ENCODE peak calls at places on chromosome 19, in four cellular contexts. D is mesendoderm, Y is H9, L is H1. G is an unnamed sample.

GRCh38 chr19:893775-894090 is 449 bp downstream of the RNU6-9 start:
- DNase-seq in Y (no peak), D (no peak), L (no peak), G (no peak)

GRCh38 chr19:29105629-29106352 is 107.2 kb downstream of the UQCRFS1 start:
- DNase-seq in Y (peak), D (peak), L (no peak), G (no peak)

GRCh38 chr19:52689804-52690394 is 44.9 kb downstream of the ZNF611 start:
- DNase-seq in D (peak), Y (peak), L (peak), G (no peak)

GRCh38 chr19:30280018-30280417 is 92.2 kb upstream of the ZNF536 start:
- DNase-seq in L (no peak), Y (no peak), D (no peak), G (no peak)

GRCh38 chr19:30117636-30118145 is 175.7 kb downstream of the URI1 start:
- DNase-seq in Y (no peak), D (no peak), L (no peak), G (no peak)

GRCh38 chr19:32676186-32676894 is 692 bp downstream of the RGS9BP start:
- DNase-seq in L (peak), Y (peak), D (peak), G (no peak)

GRCh38 chr19:6536138-6536671 is 5.4 kb downstream of the TNFSF9 start:
- DNase-seq in D (peak), L (peak), Y (peak), G (no peak)

GRCh38 chr19:32966750-32967149 is 5.0 kb downstream of the CEP89 start:
- DNase-seq in Y (no peak), L (no peak), D (no peak), G (no peak)

GRCh38 chr19:53927745-53928144 is 18.7 kb downstream of the CACNG7 start:
- DNase-seq in D (peak), L (peak), Y (peak), G (peak)

GRCh38 chr19:28468701-28469459 is 744.1 kb downstream of the UQCRFS1 start:
- DNase-seq in L (no peak), D (peak), Y (peak), G (no peak)

GRCh38 chr19:392375-392970 is 16.5 kb downstream of the C2CD4C start:
- DNase-seq in L (no peak), D (no peak), Y (no peak), G (no peak)

GRCh38 chr19:38278751-38279150 is 14.4 kb downstream of the SPINT2 start:
- DNase-seq in L (no peak), Y (no peak), D (no peak), G (no peak)

GRCh38 chr19:46428278-46429141 is at the start of gene PNMA8C:
- DNase-seq in Y (peak), D (peak), L (peak), G (peak)

GRCh38 chr19:33186835-33187540 is 7.1 kb upstream of the LRP3 start:
- DNase-seq in L (no peak), Y (no peak), D (no peak), G (no peak)

GRCh38 chr19:35144600-35145436 is 1.8 kb downstream of the FXYD7 start:
- DNase-seq in D (peak), L (peak), Y (peak), G (no peak)

GRCh38 chr19:1884291-1884718 is 991 bp downstream of the ABHD17A start:
- DNase-seq in L (no peak), D (no peak), Y (no peak), G (no peak)

GRCh38 chr19:38868551-38868950 is 9.5 kb downstream of the RINL start:
- DNase-seq in Y (no peak), L (no peak), D (peak), G (no peak)

GRCh38 chr19:49689133-49690072 is at the start of gene ADM5:
- DNase-seq in D (peak), L (peak), Y (peak), G (no peak)

GRCh38 chr19:289651-290538 is 1.3 kb downstream of the PLPP2 start:
- DNase-seq in L (peak), Y (peak), D (peak), G (peak)

GRCh38 chr19:39046037-39046821 is 13.9 kb upstream of the FBXO27 start:
- DNase-seq in L (no peak), D (peak), Y (no peak), G (no peak)

GRCh38 chr19:33345163-33345562 is 28.3 kb upstream of the CEBPG start:
- DNase-seq in L (no peak), D (no peak), Y (no peak), G (no peak)

GRCh38 chr19:36051236-36051635 is 2.8 kb downstream of the THAP8 start:
- DNase-seq in Y (peak), L (peak), D (peak), G (no peak)

GRCh38 chr19:38193445-38193844 is 30.6 kb downstream of the DPF1 start:
- DNase-seq in L (no peak), D (no peak), Y (no peak), G (no peak)

GRCh38 chr19:3366104-3366760 is at the start of gene NFIC:
- DNase-seq in L (no peak), Y (peak), D (peak), G (peak)

GRCh38 chr19:30317403-30317802 is 54.8 kb upstream of the ZNF536 start:
- DNase-seq in Y (peak), L (no peak), D (no peak), G (no peak)

GRCh38 chr19:49565261-49565660 is 15.1 kb downstream of the NOSIP start:
- DNase-seq in Y (no peak), L (no peak), D (no peak), G (no peak)

GRCh38 chr19:50025794-50026549 is at the start of gene ZNF473:
- DNase-seq in L (peak), Y (peak), D (peak), G (peak)

GRCh38 chr19:1237754-1238372 is at the start of gene CBARP:
- DNase-seq in Y (no peak), L (peak), D (no peak), G (no peak)

GRCh38 chr19:7888145-7888825 is at the start of gene LRRC8E:
- DNase-seq in D (peak), Y (peak), L (peak), G (peak)

GRCh38 chr19:35142531-35143230 is 374 bp upstream of the FXYD7 start:
- DNase-seq in Y (peak), D (peak), L (peak), G (no peak)

GRCh38 chr19:45462174-45462573 is 5.6 kb upstream of the FOSB start:
- DNase-seq in D (no peak), L (no peak), Y (no peak), G (no peak)

GRCh38 chr19:45395524-45396388 is 9.1 kb downstream of the PPP1R13L start:
- DNase-seq in L (peak), Y (peak), D (peak), G (no peak)

GRCh38 chr19:42129399-42130253 is 2.6 kb downstream of the POU2F2 start:
- DNase-seq in Y (no peak), D (no peak), L (no peak), G (peak)

GRCh38 chr19:18746393-18747167 is 44.5 kb downstream of the COMP start:
- DNase-seq in L (no peak), Y (peak), D (peak), G (no peak)

GRCh38 chr19:51469629-51470028 is 8.7 kb upstream of the CEACAM18 start:
- DNase-seq in L (no peak), Y (no peak), D (no peak), G (no peak)

GRCh38 chr19:41615207-41615606 is 11.7 kb downstream of the CEACAM4 start:
- DNase-seq in D (no peak), Y (no peak), L (no peak), G (no peak)

GRCh38 chr19:35045667-35046300 is 4.3 kb downstream of the HPN start:
- DNase-seq in D (peak), L (no peak), Y (peak), G (peak)

GRCh38 chr19:40908981-40909380 is 26.9 kb upstream of the CYP2A7 start:
- DNase-seq in Y (no peak), L (no peak), D (no peak), G (no peak)

GRCh38 chr19:49790866-49791265 is 22.2 kb downstream of the FUZ start:
- DNase-seq in Y (no peak), D (no peak), L (no peak), G (peak)

GRCh38 chr19:40590464-40591265 is 10.5 kb upstream of the LTBP4 start:
- DNase-seq in Y (no peak), D (no peak), L (no peak), G (no peak)

GRCh38 chr19:47506459-47506858 is 8.4 kb downstream of the NAPA start:
- DNase-seq in L (no peak), D (no peak), Y (no peak), G (no peak)
- H3K27ac ChIP-seq in L (no peak), D (no peak), Y (no peak), G (no peak)

DNA sequence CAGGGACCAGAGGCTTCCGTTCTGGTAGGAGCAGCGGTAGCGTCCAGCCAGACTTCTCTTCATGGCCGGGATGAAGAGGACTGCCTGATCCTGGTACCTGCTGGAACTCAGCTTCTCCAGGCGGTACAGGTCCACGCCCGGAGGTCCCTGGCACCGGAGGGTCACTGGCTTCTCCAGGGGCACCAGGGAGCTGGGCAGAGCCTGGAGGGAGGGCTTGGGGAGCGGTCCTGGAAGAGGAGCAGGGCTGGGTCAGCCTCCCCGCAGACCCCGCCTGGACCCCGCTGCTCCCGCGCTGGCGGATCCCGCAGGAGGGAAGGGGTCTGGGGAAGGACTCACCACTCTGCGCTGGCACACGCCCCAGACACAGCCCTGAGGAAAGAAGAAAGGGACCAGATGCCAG is 5.9 kb downstream of the GP6 start:
- DNase-seq in D (no peak), Y (no peak), L (no peak), G (no peak)
- H4K5ac ChIP-seq in D (no peak), Y (no peak), L (no peak), G (no peak)

GRCh38 chr19:11203194-11204075 is 6.1 kb upstream of the KANK2 start:
- DNase-seq in L (peak), D (peak), Y (peak), G (peak)
- H3K27ac ChIP-seq in L (no peak), D (no peak), Y (no peak), G (peak)

DNA sequence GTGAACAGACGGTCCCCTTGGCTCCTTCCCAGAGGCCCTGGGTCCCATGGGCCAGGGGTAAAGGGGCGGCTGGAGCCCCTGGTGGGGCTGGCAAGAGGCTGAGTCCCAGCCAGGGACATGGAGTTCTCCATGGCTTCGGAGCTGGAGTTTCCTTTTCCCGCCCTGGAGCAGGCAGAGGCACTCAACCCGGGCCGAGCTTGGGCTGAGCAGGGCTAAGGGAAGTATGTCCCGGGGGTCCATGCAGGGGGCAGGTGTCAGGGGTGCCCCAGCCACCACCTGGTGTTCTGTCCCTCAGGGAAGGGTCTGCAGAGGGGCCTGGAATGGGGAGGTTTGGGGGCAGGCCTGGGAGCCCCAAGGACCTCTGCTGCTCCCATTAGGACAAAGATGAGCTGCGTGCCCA is 54.0 kb upstream of the TPM4 start:
- DNase-seq in Y (peak), L (no peak), D (no peak), G (no peak)
- H4K5ac ChIP-seq in Y (no peak), L (no peak), D (no peak), G (no peak)

GRCh38 chr19:17078920-17079709 is 3.5 kb downstream of the MYO9B start:
- DNase-seq in D (peak), Y (no peak), L (no peak), G (peak)

GRCh38 chr19:17078038-17078919 is 2.7 kb downstream of the MYO9B start:
- DNase-seq in L (no peak), Y (no peak), D (peak), G (no peak)

GRCh38 chr19:17079710-17080440 is 4.3 kb downstream of the MYO9B start:
- DNase-seq in D (no peak), Y (no peak), L (no peak), G (peak)

GRCh38 chr19:17081672-17082630 is 6.4 kb downstream of the MYO9B start:
- DNase-seq in D (peak), Y (no peak), L (no peak), G (no peak)

GRCh38 chr19:17080441-17080803 is 4.8 kb downstream of the MYO9B start:
- DNase-seq in Y (no peak), L (no peak), D (no peak), G (no peak)
- H3K27ac ChIP-seq in Y (no peak), L (no peak), D (no peak), G (peak)

DNA sequence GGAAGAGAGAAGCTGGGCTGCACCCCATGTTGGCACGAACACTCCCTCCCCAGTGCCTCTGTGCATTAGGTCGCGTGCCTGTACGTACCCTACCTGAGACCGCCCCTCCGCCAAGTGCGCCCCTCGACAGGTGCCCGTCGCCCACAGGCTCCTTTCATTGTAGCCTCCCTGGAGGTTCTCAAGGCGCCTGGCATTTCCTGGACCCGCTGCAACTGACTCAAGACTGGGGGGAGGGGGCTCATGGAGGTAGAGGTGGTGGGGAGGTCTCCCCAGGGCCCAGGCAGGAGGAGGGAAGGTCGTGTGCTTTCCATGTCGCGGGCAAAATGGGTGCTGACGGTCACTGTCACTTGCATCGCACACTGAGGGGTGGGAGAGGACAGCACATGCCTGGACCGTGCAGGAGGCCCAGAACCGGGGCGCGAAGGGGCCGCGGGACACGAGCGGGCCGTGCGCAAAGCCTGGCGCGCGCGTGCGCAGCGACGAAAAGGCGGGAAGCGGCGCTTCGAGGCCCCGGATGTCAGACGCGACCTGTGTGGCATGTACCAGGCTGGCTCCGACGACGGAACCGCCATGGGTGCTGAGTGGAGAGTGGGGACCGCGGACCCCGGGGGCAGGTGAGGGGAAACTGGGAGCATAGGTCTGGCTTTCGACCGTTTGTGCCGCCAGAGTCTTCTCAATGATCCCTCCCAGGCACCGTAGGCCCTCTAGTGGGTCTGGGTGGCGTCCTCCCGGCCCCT is 16.5 kb downstream of the NFIX start:
- DNase-seq in D (peak), Y (peak), L (peak), G (no peak)
- H4K5ac ChIP-seq in D (no peak), Y (no peak), L (no peak), G (no peak)

DNA sequence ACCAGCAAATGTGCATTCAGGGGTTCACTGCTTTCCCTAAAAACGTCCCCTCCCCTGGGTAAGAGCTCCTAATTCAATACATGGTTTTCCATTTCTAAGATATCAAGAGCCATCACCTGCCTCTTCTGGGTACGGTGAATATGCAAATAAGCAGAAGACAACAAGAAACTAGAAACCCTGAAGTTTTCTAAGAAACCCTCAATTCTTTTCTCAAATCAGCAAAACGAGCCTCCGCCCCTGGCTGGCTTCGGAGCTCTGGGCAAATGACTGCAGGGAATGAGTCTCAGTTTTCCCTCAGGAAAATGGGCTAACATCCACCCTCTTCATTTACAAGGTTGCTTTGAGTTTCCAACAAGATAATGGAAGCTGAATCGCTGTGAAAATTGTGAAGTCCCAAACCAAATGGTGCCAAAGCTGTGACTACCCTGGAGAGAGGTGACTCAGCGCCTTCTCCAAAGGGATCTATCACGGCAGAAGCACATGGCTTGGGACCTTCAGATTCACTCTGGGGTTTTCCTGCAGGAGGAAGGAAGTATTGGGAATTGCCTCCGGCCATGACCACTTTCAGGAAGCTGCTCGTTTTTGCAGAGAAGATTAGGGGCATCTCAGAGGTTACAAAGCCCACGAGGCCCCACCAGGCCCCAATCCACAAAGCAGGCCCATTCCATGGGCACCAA is 26.6 kb downstream of the KLF2 start:
- DNase-seq in L (no peak), Y (no peak), D (peak), G (peak)
- H3K27ac ChIP-seq in L (no peak), Y (no peak), D (no peak), G (no peak)